ENCODE peak calls at places on chromosomes 12 and 14, in seven cellular contexts. L, B, Y, V, M, O and W are unnamed samples. For H3K4me1, the result is how much of the 10 kb centered on the place peaks cover.

GRCh38 chr14:44463386-44464004 is 43.6 kb downstream of the FSCB start:
- DNase-seq in Y (no peak), L (no peak), B (no peak), M (no peak), O (no peak), V (no peak), W (no peak)

GRCh38 chr12:132490481-132491348 is 764 bp downstream of the FBRSL1 start:
- DNase-seq in O (no peak), Y (no peak), B (no peak), V (peak), L (peak), M (no peak), W (no peak)

GRCh38 chr14:104991896-104992230 is 6.3 kb downstream of the CLBA1 start:
- DNase-seq in M (no peak), B (no peak), L (no peak), Y (no peak), O (no peak), V (no peak), W (no peak)

GRCh38 chr12:32546272-32546671 is 132.8 kb upstream of the DNM1L start:
- DNase-seq in V (no peak), Y (no peak), O (no peak), M (no peak), B (no peak), L (no peak), W (no peak)

GRCh38 chr12:94207467-94208432 is 59.4 kb downstream of the PLXNC1 start:
- DNase-seq in L (no peak), O (no peak), M (no peak), Y (no peak), V (no peak), B (no peak), W (no peak)

GRCh38 chr14:66468778-66469367 is 17.3 kb upstream of the CCDC196 start:
- DNase-seq in B (no peak), M (peak), V (no peak), O (no peak), Y (no peak), L (no peak), W (no peak)

GRCh38 chr14:22426711-22427110 is 162.3 kb downstream of the DAD1 start:
- DNase-seq in B (no peak), V (no peak), O (no peak), Y (no peak), L (no peak), M (no peak), W (no peak)

GRCh38 chr12:26821212-26821701 is 11.7 kb downstream of the ITPR2 start:
- DNase-seq in M (no peak), L (peak), B (no peak), V (no peak), Y (no peak), O (no peak), W (no peak)

GRCh38 chr12:63977441-63977840 is 132.9 kb downstream of the SRGAP1 start:
- DNase-seq in M (no peak), B (no peak), V (no peak), O (no peak), Y (no peak), L (no peak), W (no peak)

GRCh38 chr14:76844223-76844622 is 18.0 kb downstream of the LRRC74A start:
- DNase-seq in O (peak), M (peak), V (no peak), B (no peak), L (peak), Y (no peak), W (no peak)

GRCh38 chr12:80419660-80420059 is 24.4 kb upstream of the PTPRQ start:
- DNase-seq in L (peak), Y (no peak), B (no peak), O (no peak), V (no peak), M (peak), W (no peak)

GRCh38 chr14:89549381-89550102 is 132.5 kb upstream of the FOXN3 start:
- DNase-seq in O (no peak), V (no peak), Y (no peak), B (peak), L (peak), M (peak), W (no peak)

GRCh38 chr12:23947395-23947794 is 2.1 kb downstream of the SOX5 start:
- DNase-seq in M (no peak), B (no peak), L (no peak), Y (no peak), O (no peak), V (no peak), W (no peak)

GRCh38 chr12:121613424-121613823 is 12.9 kb upstream of the ORAI1 start:
- DNase-seq in V (no peak), L (no peak), M (no peak), Y (no peak), O (no peak), B (no peak), W (no peak)
- H2BK120ac ChIP-seq in V (no peak), L (no peak), M (no peak), Y (no peak), O (no peak), B (no peak), W (no peak)

GRCh38 chr14:52148371-52148770 is 79.5 kb upstream of the NID2 start:
- DNase-seq in M (no peak), Y (no peak), O (no peak), B (no peak), V (no peak), L (no peak), W (no peak)

GRCh38 chr14:52146504-52146903 is 77.6 kb upstream of the NID2 start:
- DNase-seq in B (no peak), O (no peak), Y (no peak), L (no peak), V (no peak), M (no peak), W (no peak)

GRCh38 chr14:52153939-52154338 is 85.1 kb upstream of the NID2 start:
- DNase-seq in B (no peak), M (no peak), O (no peak), L (no peak), V (no peak), Y (no peak), W (no peak)

GRCh38 chr14:52154992-52155655 is 86.3 kb upstream of the NID2 start:
- DNase-seq in O (no peak), M (no peak), V (no peak), Y (no peak), B (no peak), L (no peak), W (no peak)

GRCh38 chr14:52150162-52150561 is 81.3 kb upstream of the NID2 start:
- DNase-seq in Y (no peak), M (no peak), L (no peak), V (no peak), B (no peak), O (no peak), W (no peak)
- H3K4me1 ChIP-seq in Y (under half), M (under half), L (under half), V (under half), B (under half), O (under half), W (under half)

GRCh38 chr12:579450-580110 is 83.7 kb downstream of the NINJ2 start:
- DNase-seq in L (no peak), Y (no peak), V (no peak), M (peak), B (no peak), O (no peak), W (no peak)

GRCh38 chr12:581321-581720 is 81.9 kb downstream of the NINJ2 start:
- DNase-seq in Y (no peak), B (no peak), M (no peak), L (no peak), V (no peak), O (peak), W (no peak)

GRCh38 chr12:578743-579449 is 84.3 kb downstream of the NINJ2 start:
- DNase-seq in B (no peak), M (peak), O (no peak), Y (no peak), V (peak), L (no peak), W (no peak)

GRCh38 chr12:581746-582145 is 81.5 kb downstream of the NINJ2 start:
- DNase-seq in Y (no peak), B (no peak), L (no peak), M (no peak), V (no peak), O (no peak), W (no peak)

DNA sequence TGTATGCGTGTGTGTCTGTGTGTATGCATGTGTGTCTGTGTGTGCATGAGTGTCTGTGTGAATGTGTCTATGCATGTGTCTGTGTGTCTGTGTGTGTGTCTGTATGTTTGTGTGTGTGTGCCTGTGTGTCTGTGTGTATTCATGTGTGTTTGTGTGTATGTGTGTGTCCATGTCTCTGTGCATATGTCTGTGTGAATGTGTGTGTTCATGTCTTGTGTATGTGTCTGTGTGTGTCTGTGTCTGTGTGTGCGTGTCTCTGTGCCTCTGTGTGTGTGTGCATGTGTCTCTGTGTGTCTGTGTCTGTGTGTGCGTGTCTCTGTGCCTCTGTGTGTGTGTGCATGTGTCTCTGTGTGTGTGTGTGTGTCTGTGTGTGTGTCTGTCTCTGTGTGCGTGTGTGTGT is 82.4 kb downstream of the NINJ2 start:
- DNase-seq in V (no peak), L (no peak), B (no peak), O (peak), M (no peak), Y (no peak), W (no peak)
- H2BK120ac ChIP-seq in V (no peak), L (no peak), B (no peak), O (no peak), M (no peak), Y (no peak), W (no peak)

GRCh38 chr14:56241441-56241840 is 123.2 kb downstream of the PELI2 start:
- DNase-seq in B (no peak), V (no peak), L (no peak), Y (no peak), M (no peak), O (no peak), W (no peak)

GRCh38 chr14:56247495-56248087 is 129.4 kb downstream of the PELI2 start:
- DNase-seq in M (no peak), B (no peak), V (peak), L (peak), O (no peak), Y (no peak), W (no peak)

GRCh38 chr14:56244138-56244789 is 126.1 kb downstream of the PELI2 start:
- DNase-seq in B (no peak), M (no peak), V (no peak), L (peak), Y (no peak), O (no peak), W (no peak)

GRCh38 chr14:56248442-56248841 is 130.2 kb downstream of the PELI2 start:
- DNase-seq in M (peak), L (no peak), B (no peak), O (no peak), V (no peak), Y (no peak), W (no peak)

GRCh38 chr14:56243110-56243509 is 124.9 kb downstream of the PELI2 start:
- DNase-seq in Y (no peak), M (peak), L (no peak), B (no peak), V (no peak), O (no peak), W (no peak)
- H3K4me1 ChIP-seq in Y (under half), M (under half), L (under half), B (under half), V (under half), O (under half), W (under half)

DNA sequence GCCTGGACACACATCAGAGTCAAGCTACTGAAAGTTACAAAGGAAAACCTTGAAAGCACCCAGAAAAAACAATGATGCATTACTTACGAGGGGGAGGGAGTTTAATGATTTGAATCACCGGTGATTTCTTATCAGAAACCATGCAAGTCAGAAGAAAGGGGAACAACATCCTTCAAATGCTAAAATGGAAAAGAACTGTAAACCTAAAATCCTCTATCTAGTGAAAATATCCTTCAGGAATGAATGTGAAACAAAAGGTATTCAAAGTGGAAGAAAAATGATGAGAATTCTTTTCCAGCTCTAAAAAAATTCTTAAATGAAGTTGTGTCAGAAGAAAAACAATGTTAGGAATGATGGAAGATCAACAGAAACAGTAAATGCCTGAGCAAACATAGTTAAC is 16.8 kb downstream of the SCAF11 start:
- DNase-seq in L (peak), M (no peak), O (no peak), V (no peak), Y (no peak), B (no peak), W (no peak)
- H2BK120ac ChIP-seq in L (no peak), M (no peak), O (no peak), V (no peak), Y (no peak), B (no peak), W (no peak)